ENCODE peak calls at places on chromosome 3, in four cellular contexts. G is IMR-90, W is H9, T is H1. Q is an unnamed sample.

GRCh38 chr3:46662771-46663551 is 30.5 kb downstream of the ALS2CL start:
- DNase-seq in G (peak), W (no peak), T (no peak), Q (no peak)

GRCh38 chr3:39849992-39850706 is 40.7 kb downstream of the MYRIP start:
- DNase-seq in G (no peak), W (no peak), T (no peak), Q (no peak)

GRCh38 chr3:106399208-106399607 is 530.4 kb upstream of the CBLB start:
- DNase-seq in G (peak), W (no peak), T (no peak), Q (no peak)

GRCh38 chr3:169457807-169458206 is 205.7 kb downstream of the MECOM start:
- DNase-seq in G (no peak), W (no peak), T (no peak), Q (no peak)

GRCh38 chr3:133161666-133162065 is 123.5 kb downstream of the TMEM108 start:
- DNase-seq in G (no peak), W (no peak), T (no peak), Q (no peak)

GRCh38 chr3:161263057-161263456 is 41.9 kb downstream of the NMD3 start:
- DNase-seq in G (peak), W (no peak), T (no peak), Q (no peak)

GRCh38 chr3:142896201-142896755 is 7.4 kb upstream of the PCOLCE2 start:
- DNase-seq in G (peak), W (no peak), T (no peak), Q (peak)

GRCh38 chr3:45981321-45982038 is 14.1 kb downstream of the FYCO1 start:
- DNase-seq in G (peak), W (no peak), T (no peak), Q (no peak)

GRCh38 chr3:136958931-136959330 is 1.1 kb downstream of the IL20RB start:
- DNase-seq in G (no peak), W (no peak), T (no peak), Q (no peak)

GRCh38 chr3:39405687-39406367 is 693 bp upstream of the RPSA start:
- DNase-seq in G (no peak), W (no peak), T (no peak), Q (no peak)

GRCh38 chr3:129558772-129559564 is 16.0 kb downstream of the H1-8 start:
- DNase-seq in G (peak), W (no peak), T (peak), Q (peak)

DNA sequence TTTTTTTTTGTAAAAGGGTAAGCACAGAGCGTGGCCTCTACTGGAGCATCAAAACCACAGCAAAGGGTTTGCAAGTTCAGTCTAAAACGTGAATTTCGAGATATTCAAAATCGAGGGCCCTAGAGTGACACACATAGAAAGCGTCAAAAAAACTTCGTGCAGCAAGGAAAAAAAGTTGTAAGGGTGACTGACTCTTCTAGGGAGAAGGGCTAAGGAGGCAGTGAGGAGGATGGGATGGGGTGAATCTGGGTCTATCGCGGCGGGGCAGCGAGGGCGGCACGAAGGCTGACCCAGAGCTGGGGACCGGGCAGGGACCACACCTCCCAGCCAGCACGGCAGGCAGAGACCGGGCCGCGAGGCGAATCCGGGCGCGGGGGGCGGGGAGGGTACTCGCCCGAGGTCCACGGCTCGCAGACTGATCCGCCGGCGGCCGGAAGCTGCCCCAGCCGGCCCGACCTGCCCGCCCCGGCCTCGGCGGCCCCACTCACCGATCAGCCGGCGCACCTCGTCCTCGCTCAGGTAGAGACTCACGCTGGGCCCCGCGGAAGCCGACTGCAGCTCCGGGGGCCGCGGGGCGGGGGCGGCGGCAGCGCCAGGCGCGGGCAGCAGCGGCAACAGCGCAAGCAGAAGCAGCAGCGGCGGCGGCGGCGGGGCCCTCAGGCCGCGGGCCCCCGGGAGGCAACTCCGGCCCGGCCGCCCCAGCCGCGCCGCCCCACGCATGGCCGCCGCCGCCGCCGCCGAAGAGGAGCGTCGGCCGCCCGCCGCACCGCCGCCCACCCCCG is 533 bp downstream of the RYK start:
- DNase-seq in G (peak), W (peak), T (no peak), Q (peak)
- H3K56ac ChIP-seq in G (peak), W (no peak), T (no peak), Q (peak)

GRCh38 chr3:96510334-96510733 is 304.1 kb upstream of the EPHA6 start:
- DNase-seq in G (no peak), W (no peak), T (no peak), Q (no peak)
- H4K5ac ChIP-seq in G (no peak), W (no peak), T (no peak), Q (no peak)

DNA sequence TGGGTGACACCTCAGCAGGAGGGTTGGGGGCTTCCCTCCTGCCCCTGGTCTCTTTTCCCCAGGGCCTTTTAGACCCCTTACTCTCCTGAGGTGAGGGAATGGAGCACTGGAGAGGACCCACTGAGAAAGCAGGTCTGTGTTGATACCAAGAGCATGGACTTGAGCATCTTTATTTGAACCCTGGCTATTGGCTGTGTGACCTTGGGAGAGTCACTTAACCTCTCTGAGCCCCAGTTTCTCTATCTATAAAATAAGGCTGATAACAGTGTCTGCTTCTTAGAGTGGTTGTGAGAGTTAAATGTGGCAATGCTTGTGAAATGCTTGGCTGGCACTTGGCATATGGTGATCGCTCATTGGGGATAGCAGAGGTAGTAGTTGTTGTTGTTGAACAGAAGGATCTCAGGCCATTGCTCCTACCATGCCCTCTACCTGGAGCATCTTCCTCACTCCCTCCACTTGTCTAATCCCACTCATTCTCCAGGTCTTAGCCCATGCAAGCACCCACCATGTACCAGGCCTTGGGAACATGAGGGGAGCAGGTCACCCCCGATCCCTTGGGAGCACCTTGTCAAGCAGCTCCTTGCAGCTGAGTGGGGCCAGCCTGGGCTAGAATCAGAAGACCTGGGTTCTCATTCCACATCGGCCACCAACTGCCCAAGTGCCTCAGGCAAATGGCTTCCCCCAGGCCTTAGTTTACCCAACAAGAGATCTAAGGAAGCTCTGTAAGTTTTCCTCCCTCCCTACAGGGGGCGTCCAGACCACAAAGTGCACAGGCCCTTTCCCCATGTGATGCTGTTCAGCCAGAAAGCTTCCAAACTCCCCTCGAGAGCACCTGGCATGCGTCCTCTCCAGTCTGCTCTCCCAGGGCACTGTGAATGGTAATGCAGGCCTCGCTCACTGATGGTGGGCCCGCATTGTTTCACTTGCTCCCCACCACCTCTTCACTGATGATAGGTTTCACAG is 96.7 kb downstream of the LSM3 start:
- DNase-seq in G (no peak), W (peak), T (no peak), Q (peak)
- H2BK120ac ChIP-seq in G (no peak), W (no peak), T (peak), Q (peak)

DNA sequence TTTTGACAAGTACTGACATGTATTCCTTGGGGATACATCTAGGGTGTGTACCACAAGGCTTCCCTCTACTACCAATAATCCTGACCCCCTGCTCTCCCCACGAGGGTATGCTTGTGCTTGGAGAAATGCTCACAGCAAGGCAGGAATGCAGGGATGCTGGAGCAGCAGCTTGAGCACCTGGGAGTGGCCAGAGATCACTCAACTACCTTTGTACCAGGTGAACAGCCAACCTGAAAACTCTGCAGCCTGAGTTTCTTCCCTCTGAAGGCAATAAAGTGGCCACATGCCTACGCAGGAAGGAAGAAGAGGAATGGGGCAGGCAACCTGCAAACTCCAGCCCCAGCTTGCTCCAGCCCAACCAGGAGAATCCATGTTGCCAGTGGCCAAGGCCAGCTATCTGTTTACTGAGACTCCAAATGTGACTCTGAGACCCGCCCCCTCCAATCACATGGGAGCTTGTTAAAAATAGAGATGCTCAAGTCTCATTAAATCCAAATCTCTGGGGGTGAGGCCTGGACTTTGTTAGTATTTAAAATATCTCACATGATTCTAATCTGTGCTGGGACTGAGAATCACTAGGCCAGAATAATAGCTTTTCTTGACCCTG is 224.0 kb upstream of the TBL1XR1 start:
- DNase-seq in G (no peak), W (no peak), T (no peak), Q (no peak)
- H3K56ac ChIP-seq in G (no peak), W (no peak), T (no peak), Q (no peak)

DNA sequence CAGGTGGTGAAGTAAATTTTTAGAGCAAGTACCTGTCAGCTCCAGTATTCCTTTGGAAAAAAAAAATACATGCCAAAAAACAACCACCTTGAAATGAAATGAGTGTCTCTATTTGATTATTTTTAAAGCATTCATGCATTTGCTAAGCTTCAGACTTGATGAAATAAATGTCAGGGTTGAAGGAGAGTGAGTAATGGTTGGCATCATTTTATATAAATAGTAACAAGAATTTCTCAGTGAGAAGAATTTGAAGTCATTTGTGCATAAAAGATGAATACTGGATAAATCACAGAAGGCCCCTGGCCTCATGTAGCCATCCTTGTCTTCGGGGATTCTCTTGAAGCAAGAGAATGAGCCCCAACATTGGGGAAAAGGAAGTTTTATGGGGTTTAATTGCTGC is 318.4 kb downstream of the LPP start:
- DNase-seq in G (peak), W (no peak), T (no peak), Q (no peak)
- H4K5ac ChIP-seq in G (no peak), W (no peak), T (no peak), Q (no peak)

GRCh38 chr3:87320748-87321634 is 44.6 kb upstream of the POU1F1 start:
- DNase-seq in G (no peak), W (no peak), T (no peak), Q (no peak)
- H2BK120ac ChIP-seq in G (no peak), W (no peak), T (no peak), Q (no peak)

DNA sequence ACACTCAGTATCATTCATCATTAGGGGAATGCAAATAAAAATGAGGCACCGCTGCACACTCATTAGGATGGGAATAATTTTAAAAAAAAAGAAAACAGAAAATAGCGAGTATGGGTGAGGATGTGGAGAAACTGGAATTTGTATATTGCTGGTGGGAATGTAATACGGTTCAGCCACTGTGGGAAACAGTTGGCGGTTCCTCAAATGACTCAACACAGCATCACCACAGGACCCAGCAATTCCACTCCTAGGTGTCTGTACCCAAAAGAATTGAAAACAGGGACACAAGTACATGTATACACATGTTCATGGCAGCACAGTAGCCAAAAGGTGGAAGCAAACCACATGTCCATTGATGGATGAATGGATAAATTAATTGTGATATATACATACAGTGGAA is 35.2 kb upstream of the RFTN1 start:
- DNase-seq in G (peak), W (no peak), T (no peak), Q (no peak)
- H3K56ac ChIP-seq in G (no peak), W (no peak), T (no peak), Q (no peak)

GRCh38 chr3:109411547-109411946 is 74.2 kb upstream of the DPPA4 start:
- DNase-seq in G (no peak), W (no peak), T (no peak), Q (no peak)
- H4K5ac ChIP-seq in G (no peak), W (no peak), T (no peak), Q (no peak)

GRCh38 chr3:184796954-184797353 is 15.0 kb upstream of the VPS8 start:
- DNase-seq in G (no peak), W (no peak), T (no peak), Q (no peak)
- H2BK120ac ChIP-seq in G (no peak), W (no peak), T (no peak), Q (no peak)